ENCODE peak calls at places on chromosomes 11 and 22, in six cellular contexts. L is tibial nerve, V is sigmoid colon, Q is transverse colon, H is choroid plexus epithelial cell, E is AG09309. I is an unnamed sample.

GRCh38 chr11:115244314-115244713 is 259.9 kb downstream of the CADM1 start:
- DNase-seq in L (no peak), V (no peak), Q (no peak), H (no peak), E (no peak), I (no peak)

GRCh38 chr22:49334976-49335375 is 492.7 kb downstream of the BRD1 start:
- DNase-seq in L (no peak), V (no peak), Q (peak; percentile 1), H (no peak), E (no peak), I (no peak)

GRCh38 chr11:73577496-73577917 is 20.4 kb downstream of the FAM168A start:
- DNase-seq in L (no peak), V (no peak), Q (no peak), H (peak; percentile 19), E (no peak), I (no peak)

GRCh38 chr11:71310184-71310583 is 57.8 kb upstream of the SHANK2 start:
- DNase-seq in L (no peak), V (no peak), Q (no peak), H (no peak), E (no peak), I (no peak)

GRCh38 chr22:28710889-28711285 is 30.7 kb downstream of the CHEK2 start:
- DNase-seq in L (no peak), V (no peak), Q (no peak), H (peak; percentile 48), E (no peak), I (no peak)

GRCh38 chr11:94885581-94885980 is 87.8 kb downstream of the CWC15 start:
- DNase-seq in L (no peak), V (no peak), Q (no peak), H (no peak), E (no peak), I (no peak)

GRCh38 chr11:64809781-64810241 is 540 bp downstream of the MEN1 start:
- DNase-seq in L (no peak), V (no peak), Q (peak; percentile 75), H (peak; percentile 18), E (no peak), I (peak; percentile 83)

GRCh38 chr11:115132829-115133228 is 371.4 kb downstream of the CADM1 start:
- DNase-seq in L (no peak), V (no peak), Q (peak; percentile 21), H (peak; percentile 4), E (no peak), I (no peak)

GRCh38 chr22:29254283-29254653 is 13.5 kb downstream of the RHBDD3 start:
- DNase-seq in L (no peak), V (no peak), Q (no peak), H (no peak), E (no peak), I (no peak)

GRCh38 chr22:31089101-31090100 is 8.3 kb downstream of the SMTN start:
- DNase-seq in L (no peak), V (peak; percentile 91), Q (peak; percentile 71), H (peak; percentile 61), E (no peak), I (no peak)

GRCh38 chr22:45640291-45640940 is 31.2 kb upstream of the ATXN10 start:
- DNase-seq in L (no peak), V (no peak), Q (no peak), H (no peak), E (no peak), I (no peak)

GRCh38 chr22:45240137-45240809 is 421 bp downstream of the KIAA0930 start:
- DNase-seq in L (no peak), V (no peak), Q (peak; percentile 35), H (peak; percentile 28), E (no peak), I (no peak)

GRCh38 chr11:65132238-65132987 is 1.9 kb downstream of the SYVN1 start:
- DNase-seq in L (no peak), V (peak; percentile 61), Q (no peak), H (no peak), E (no peak), I (peak; percentile 73)

GRCh38 chr11:58024601-58025091 is 965 bp downstream of the OR9Q1 start:
- DNase-seq in L (peak; percentile 52), V (no peak), Q (peak; percentile 77), H (no peak), E (no peak), I (peak; percentile 95)

GRCh38 chr22:39617342-39617741 is 46.8 kb downstream of the CACNA1I start:
- DNase-seq in L (no peak), V (no peak), Q (no peak), H (no peak), E (no peak), I (peak; percentile 52)

GRCh38 chr11:57777969-57778317 is 16.3 kb downstream of the CTNND1 start:
- DNase-seq in L (no peak), V (no peak), Q (peak; percentile 79), H (peak; percentile 45), E (no peak), I (no peak)

GRCh38 chr22:47199261-47199948 is 437.0 kb downstream of the TBC1D22A start:
- DNase-seq in L (peak; percentile 5), V (peak; percentile 56), Q (no peak), H (no peak), E (no peak), I (peak; percentile 55)

GRCh38 chr11:108035690-108036089 is 27.0 kb downstream of the CUL5 start:
- DNase-seq in L (no peak), V (no peak), Q (no peak), H (peak; percentile 23), E (no peak), I (no peak)

GRCh38 chr11:83895516-83895915 is 609.3 kb upstream of the CCDC90B start:
- DNase-seq in L (no peak), V (no peak), Q (no peak), H (peak; percentile 2), E (no peak), I (no peak)

GRCh38 chr11:7021318-7021717 is 1.0 kb downstream of the NLRP14 start:
- DNase-seq in L (no peak), V (no peak), Q (no peak), H (no peak), E (no peak), I (no peak)

GRCh38 chr22:35842954-35843353 is 125.3 kb downstream of the APOL5 start:
- DNase-seq in L (no peak), V (no peak), Q (no peak), H (peak; percentile 61), E (no peak), I (no peak)

GRCh38 chr11:22666700-22667439 is 459 bp downstream of the GAS2 start:
- DNase-seq in L (no peak), V (no peak), Q (peak; percentile 20), H (peak; percentile 21), E (no peak), I (peak; percentile 77)
- TF ChIP-seq CTCF in L (peak; percentile 10), V (no peak), Q (no peak), H (no peak), E (no peak), I (no peak)

GRCh38 chr11:66725646-66726045 is 3.4 kb downstream of the SPTBN2 start:
- DNase-seq in L (no peak), V (peak; percentile 37), Q (no peak), H (peak; percentile 21), E (no peak), I (no peak)
- H3K4me3 ChIP-seq in L (no peak overlapping the region), V (no peak overlapping the region), Q (no peak overlapping the region), H (no peak overlapping the region), E (no peak overlapping the region), I (peak overlapping the region; percentile 34)

GRCh38 chr11:44025727-44026126 is 22.1 kb upstream of the ACCSL start:
- DNase-seq in L (no peak), V (no peak), Q (no peak), H (no peak), E (no peak), I (no peak)

GRCh38 chr11:44028401-44028800 is 19.4 kb upstream of the ACCSL start:
- DNase-seq in L (no peak), V (no peak), Q (no peak), H (no peak), E (no peak), I (no peak)

GRCh38 chr11:44028816-44029506 is 18.8 kb upstream of the ACCSL start:
- DNase-seq in L (no peak), V (no peak), Q (no peak), H (no peak), E (no peak), I (no peak)

GRCh38 chr11:44029507-44029845 is 18.3 kb upstream of the ACCSL start:
- DNase-seq in L (no peak), V (no peak), Q (no peak), H (no peak), E (no peak), I (no peak)

GRCh38 chr11:44024977-44025376 is 22.8 kb upstream of the ACCSL start:
- DNase-seq in L (no peak), V (no peak), Q (no peak), H (no peak), E (no peak), I (no peak)
- TF ChIP-seq CTCF in L (no peak), V (no peak), Q (no peak), H (no peak), E (no peak), I (no peak)

DNA sequence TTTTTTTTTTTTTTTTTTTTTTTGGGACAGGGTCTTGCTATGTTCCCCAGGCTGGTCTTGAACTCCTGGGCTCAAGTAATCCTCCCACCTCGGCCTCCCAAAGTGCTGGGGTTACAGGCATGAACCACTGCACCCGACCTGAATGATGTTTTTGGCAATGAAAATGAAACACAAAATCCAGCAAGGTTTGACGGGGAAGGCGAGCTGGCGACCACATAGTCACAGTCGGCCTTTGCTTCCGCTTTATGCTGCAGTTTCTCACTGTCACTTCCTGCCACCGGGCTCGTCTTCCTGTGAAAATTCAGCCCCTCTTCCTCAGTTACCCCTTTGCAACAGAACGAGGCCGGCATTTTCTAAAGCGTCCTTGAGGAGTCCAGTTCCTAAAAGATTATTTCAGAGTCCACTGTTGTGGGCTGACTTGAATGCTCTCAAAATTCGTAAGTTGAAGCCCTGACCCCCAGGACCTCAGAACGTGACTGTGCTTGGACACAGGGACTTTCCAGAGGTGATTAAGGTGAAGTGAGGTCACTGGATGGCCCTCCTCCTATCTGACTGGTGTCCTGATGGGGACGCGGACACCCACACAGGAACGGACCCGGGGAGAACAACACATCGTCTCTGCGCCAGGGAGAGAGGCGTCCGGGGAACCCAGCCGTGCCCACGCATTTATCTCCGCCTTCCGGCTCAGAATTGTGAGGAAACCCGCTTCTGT is 2.9 kb upstream of the BID start:
- DNase-seq in L (no peak), V (peak; percentile 61), Q (peak; percentile 58), H (no peak), E (no peak), I (peak; percentile 74)
- H3K4me3 ChIP-seq in L (peak overlapping the region; percentile 43), V (peak overlapping the region; percentile 14), Q (no peak overlapping the region), H (no peak overlapping the region), E (no peak overlapping the region), I (peak overlapping the region; percentile 36)

I was measured in kidney.